ENCODE peak calls at places on chromosomes 13 and 19, in eight cellular contexts. L is heart left ventricle; B is AG10803; G is activated CD4-positive, alpha-beta T cell treated with anti-CD3 and anti-CD28 coated beads, Interleukin-2, amount 50 U/mL, for 1 hour; R is GM19239; Y is stimulated activated CD4-positive, alpha-beta T cell treated with anti-CD3 and anti-CD28 coated beads, Interleukin-4, amount 100 ng/mL, for 48 hours; H is heart right ventricle; N is hepatic stellate cell. Z is an unnamed sample.

GRCh38 chr13:71621152-71622124 is 245.6 kb downstream of the DACH1 start:
- DNase-seq in Y (no peak), R (no peak), L (no peak), G (no peak), N (no peak), H (no peak), B (no peak), Z (peak; percentile 39)

GRCh38 chr19:8512115-8512967 is 1.6 kb downstream of the ZNF414 start:
- DNase-seq in R (no peak), Y (no peak), B (no peak), N (no peak), L (no peak), H (no peak), G (no peak), Z (peak; percentile 74)

GRCh38 chr13:42594577-42595571 is 20.9 kb downstream of the TNFSF11 start:
- DNase-seq in H (no peak), R (peak; percentile 52), L (peak; percentile 30), N (peak; percentile 48), Y (peak; percentile 28), G (peak; percentile 34), B (peak; percentile 76), Z (peak; percentile 67)

GRCh38 chr19:898663-899062 is 5.4 kb downstream of the RNU6-9 start:
- DNase-seq in R (no peak), Y (no peak), B (no peak), G (peak; percentile 41), N (no peak), H (no peak), L (no peak), Z (no peak)

GRCh38 chr13:26112843-26113242 is 61.0 kb upstream of the SHISA2 start:
- DNase-seq in G (no peak), N (no peak), Y (no peak), H (no peak), B (no peak), R (no peak), L (no peak), Z (no peak)

GRCh38 chr19:14002571-14003278 is 3.4 kb downstream of the RFX1 start:
- DNase-seq in Y (no peak), B (no peak), H (no peak), R (no peak), N (no peak), G (no peak), L (no peak), Z (no peak)

GRCh38 chr13:85204668-85205344 is 594.4 kb downstream of the SLITRK6 start:
- DNase-seq in B (no peak), L (no peak), N (no peak), Y (no peak), G (no peak), R (no peak), H (peak; percentile 8), Z (no peak)

GRCh38 chr19:18278521-18279265 is 2.7 kb downstream of the JUND start:
- DNase-seq in B (no peak), Y (peak; percentile 45), R (no peak), H (no peak), G (peak; percentile 65), L (no peak), N (no peak), Z (no peak)

GRCh38 chr19:45455707-45456499 is 11.9 kb upstream of the FOSB start:
- DNase-seq in R (no peak), N (peak; percentile 95), H (peak; percentile 86), G (peak; percentile 60), Y (no peak), L (peak; percentile 89), B (peak; percentile 99), Z (peak; percentile 56)

GRCh38 chr13:27619093-27619705 is 1.1 kb downstream of the LNX2 start:
- DNase-seq in Y (no peak), B (peak; percentile 56), R (no peak), H (no peak), G (no peak), N (no peak), L (no peak), Z (no peak)

GRCh38 chr13:44648392-44649117 is 72.4 kb upstream of the TSC22D1 start:
- DNase-seq in Y (no peak), G (no peak), R (peak; percentile 35), H (no peak), N (no peak), L (no peak), B (peak; percentile 29), Z (peak; percentile 55)

GRCh38 chr13:23707674-23708073 is 137.5 kb downstream of the TNFRSF19 start:
- DNase-seq in B (peak; percentile 53), Y (no peak), R (no peak), H (no peak), N (no peak), L (no peak), G (no peak), Z (no peak)

GRCh38 chr19:53158119-53158656 is 665 bp downstream of the ZNF347 start:
- DNase-seq in H (peak; percentile 23), L (peak; percentile 46), B (peak; percentile 16), G (peak; percentile 17), Y (peak; percentile 15), R (no peak), N (peak; percentile 29), Z (no peak)

GRCh38 chr19:1818549-1819195 is 6.6 kb upstream of the ATP8B3 start:
- DNase-seq in B (no peak), R (no peak), Y (no peak), L (no peak), G (no peak), N (no peak), H (no peak), Z (no peak)

GRCh38 chr19:23784274-23784673 is 25.6 kb upstream of the ZNF681 start:
- DNase-seq in L (no peak), Y (no peak), R (no peak), B (no peak), H (no peak), G (no peak), N (no peak), Z (no peak)

GRCh38 chr13:27269114-27269665 is 1.4 kb upstream of the RASL11A start:
- DNase-seq in L (no peak), B (no peak), H (no peak), G (no peak), Y (no peak), R (no peak), N (no peak), Z (no peak)

GRCh38 chr13:89852570-89852969 is 1494.9 kb upstream of the MIR17HG start:
- DNase-seq in G (no peak), Y (no peak), B (no peak), R (no peak), L (no peak), H (no peak), N (no peak), Z (no peak)

GRCh38 chr13:47232516-47232915 is 335.7 kb upstream of the HTR2A start:
- DNase-seq in R (no peak), H (no peak), B (no peak), Y (no peak), N (no peak), G (no peak), L (no peak), Z (no peak)

GRCh38 chr13:44951184-44951583 is 38.1 kb downstream of the NUFIP1 start:
- DNase-seq in G (no peak), R (no peak), H (no peak), B (peak; percentile 25), Y (no peak), L (no peak), N (no peak), Z (no peak)

GRCh38 chr19:40237791-40238190 is 11.3 kb upstream of the CCNP start:
- DNase-seq in L (no peak), H (no peak), Y (no peak), B (no peak), R (no peak), G (no peak), N (no peak), Z (no peak)

GRCh38 chr13:41352935-41353801 is 42.1 kb downstream of the NAA16 start:
- DNase-seq in B (peak; percentile 72), N (peak; percentile 41), Y (no peak), G (peak; percentile 55), R (peak; percentile 31), H (no peak), L (no peak), Z (peak; percentile 34)

GRCh38 chr19:10009714-10010224 is 535 bp downstream of the COL5A3 start:
- DNase-seq in B (peak; percentile 47), H (no peak), L (no peak), N (peak; percentile 47), Y (no peak), G (no peak), R (no peak), Z (no peak)

GRCh38 chr19:41322451-41322850 is 12.5 kb downstream of the CCDC97 start:
- DNase-seq in H (no peak), R (no peak), G (no peak), B (no peak), N (no peak), L (no peak), Y (no peak), Z (no peak)

GRCh38 chr13:108044929-108045328 is 170.4 kb downstream of the LIG4 start:
- DNase-seq in H (no peak), L (no peak), R (no peak), B (no peak), N (no peak), G (no peak), Y (no peak), Z (no peak)

GRCh38 chr13:28313579-28313978 is 175.2 kb downstream of the PAN3 start:
- DNase-seq in B (peak; percentile 40), L (no peak), G (no peak), R (no peak), N (peak; percentile 30), Y (no peak), H (no peak), Z (peak; percentile 36)